ENCODE peak calls at places on chromosomes 16 and 17, in six cellular contexts. A is GM12891, I is esophagus squamous epithelium, V is A549, R is IMR-90, Y is right lobe of liver. X is an unnamed sample.

GRCh38 chr16:55651841-55652824 is 3.7 kb upstream of the SLC6A2 start:
- DNase-seq in Y (no peak), R (no peak), I (no peak), A (no peak), V (no peak), X (no peak)

GRCh38 chr17:16122697-16123434 is 92.5 kb downstream of the NCOR1 start:
- DNase-seq in Y (no peak), V (no peak), R (peak; percentile 45), I (no peak), A (no peak), X (no peak)

GRCh38 chr17:80386341-80386740 is 28.6 kb upstream of the ENDOV start:
- DNase-seq in R (no peak), I (no peak), A (no peak), Y (no peak), V (no peak), X (no peak)

GRCh38 chr17:29251969-29252866 is 5.6 kb downstream of the CRYBA1 start:
- DNase-seq in R (peak; percentile 50), V (peak; percentile 63), Y (no peak), A (no peak), I (no peak), X (no peak)

GRCh38 chr17:8320262-8320661 is 10.2 kb downstream of the ARHGEF15 start:
- DNase-seq in R (no peak), V (no peak), A (no peak), I (no peak), Y (no peak), X (no peak)

GRCh38 chr17:72640415-72641165 is 451.9 kb downstream of the SLC39A11 start:
- DNase-seq in A (no peak), V (no peak), Y (no peak), R (no peak), I (no peak), X (no peak)

GRCh38 chr16:2715064-2715463 is 5.0 kb downstream of the PRSS27 start:
- DNase-seq in V (no peak), I (no peak), R (no peak), Y (no peak), A (no peak), X (no peak)

GRCh38 chr17:66167189-66167815 is 24.6 kb downstream of the CEP112 start:
- DNase-seq in Y (no peak), I (no peak), A (no peak), V (no peak), R (no peak), X (no peak)

GRCh38 chr16:57144027-57144426 is 41.8 kb downstream of the PSME3IP1 start:
- DNase-seq in Y (no peak), V (no peak), R (no peak), A (no peak), I (no peak), X (no peak)

GRCh38 chr16:17386229-17386628 is 84.5 kb downstream of the XYLT1 start:
- DNase-seq in Y (no peak), R (no peak), I (no peak), V (no peak), A (no peak), X (no peak)

GRCh38 chr16:54059319-54059718 is 227.3 kb downstream of the IRX3 start:
- DNase-seq in A (no peak), R (no peak), Y (no peak), I (no peak), V (no peak), X (no peak)

DNA sequence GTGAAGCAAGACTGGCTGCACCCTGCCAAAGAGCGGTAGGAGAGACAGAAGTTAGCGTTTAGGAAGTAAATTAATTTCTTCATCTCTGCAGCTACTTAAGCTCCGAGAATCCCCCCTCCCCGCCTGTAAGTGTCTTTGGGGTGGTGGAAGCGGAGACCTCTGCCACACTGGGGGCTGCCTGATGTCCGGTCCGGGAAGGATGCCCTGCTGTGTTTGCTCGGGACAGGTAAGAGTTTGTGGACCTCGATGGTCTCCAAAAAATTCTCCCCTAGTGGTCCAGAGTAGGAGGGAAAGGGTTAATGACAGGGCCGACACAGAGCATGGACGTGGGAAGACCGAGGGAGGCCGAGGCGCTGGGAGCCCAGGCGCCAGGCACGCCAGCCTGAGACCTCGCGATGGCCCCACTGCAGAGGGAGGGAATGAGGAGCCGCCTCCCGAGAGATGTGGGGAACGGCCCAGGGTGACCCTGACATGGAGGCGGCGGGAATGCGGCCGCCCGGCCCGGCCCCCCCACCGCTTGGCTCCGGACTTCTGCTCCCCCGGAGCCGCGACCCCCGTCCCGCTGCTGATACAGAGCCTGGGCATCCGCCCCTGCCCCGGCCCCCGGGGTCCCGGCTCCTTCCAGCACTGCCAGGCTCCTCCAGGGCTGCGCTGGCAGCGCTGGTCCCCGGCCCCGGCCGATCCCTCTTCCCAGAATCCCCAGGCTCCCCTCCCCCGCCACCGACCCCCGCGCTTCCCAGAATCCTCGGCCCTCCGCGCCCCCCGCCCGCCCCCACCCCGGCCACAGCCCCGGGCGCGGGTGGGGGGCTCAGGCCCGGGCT is 680 bp downstream of the ZNF629 start:
- DNase-seq in Y (no peak), A (no peak), R (peak; percentile 62), I (no peak), V (peak; percentile 68), X (peak; percentile 91)
- TF ChIP-seq POLR2A in Y (no peak), A (no peak), R (peak; percentile 43), I (no peak), V (no peak), X (no peak)

GRCh38 chr17:226773-227580 is 45.5 kb upstream of the DOC2B start:
- DNase-seq in R (no peak), V (no peak), Y (peak; percentile 42), A (no peak), I (no peak), X (no peak)
- TF ChIP-seq POLR2A in R (no peak), V (no peak), Y (no peak), A (no peak), I (no peak), X (no peak)

GRCh38 chr17:74937064-74938051 is 1.7 kb downstream of the OTOP3 start:
- DNase-seq in A (no peak), V (no peak), R (no peak), I (no peak), Y (no peak), X (no peak)

GRCh38 chr17:74938194-74938950 is 2.7 kb downstream of the OTOP3 start:
- DNase-seq in R (no peak), Y (no peak), V (no peak), A (no peak), I (no peak), X (no peak)

GRCh38 chr17:74935048-74935447 is 650 bp upstream of the OTOP3 start:
- DNase-seq in R (no peak), I (no peak), A (no peak), Y (no peak), V (no peak), X (no peak)

GRCh38 chr17:74935585-74936469 is at the start of gene OTOP3:
- DNase-seq in R (no peak), A (no peak), I (no peak), V (no peak), Y (no peak), X (no peak)

GRCh38 chr17:74936470-74936799 is 737 bp downstream of the OTOP3 start:
- DNase-seq in I (no peak), A (no peak), R (no peak), V (no peak), Y (no peak), X (no peak)
- TF ChIP-seq POLR2A in I (no peak), A (no peak), R (no peak), V (no peak), Y (no peak), X (no peak)

DNA sequence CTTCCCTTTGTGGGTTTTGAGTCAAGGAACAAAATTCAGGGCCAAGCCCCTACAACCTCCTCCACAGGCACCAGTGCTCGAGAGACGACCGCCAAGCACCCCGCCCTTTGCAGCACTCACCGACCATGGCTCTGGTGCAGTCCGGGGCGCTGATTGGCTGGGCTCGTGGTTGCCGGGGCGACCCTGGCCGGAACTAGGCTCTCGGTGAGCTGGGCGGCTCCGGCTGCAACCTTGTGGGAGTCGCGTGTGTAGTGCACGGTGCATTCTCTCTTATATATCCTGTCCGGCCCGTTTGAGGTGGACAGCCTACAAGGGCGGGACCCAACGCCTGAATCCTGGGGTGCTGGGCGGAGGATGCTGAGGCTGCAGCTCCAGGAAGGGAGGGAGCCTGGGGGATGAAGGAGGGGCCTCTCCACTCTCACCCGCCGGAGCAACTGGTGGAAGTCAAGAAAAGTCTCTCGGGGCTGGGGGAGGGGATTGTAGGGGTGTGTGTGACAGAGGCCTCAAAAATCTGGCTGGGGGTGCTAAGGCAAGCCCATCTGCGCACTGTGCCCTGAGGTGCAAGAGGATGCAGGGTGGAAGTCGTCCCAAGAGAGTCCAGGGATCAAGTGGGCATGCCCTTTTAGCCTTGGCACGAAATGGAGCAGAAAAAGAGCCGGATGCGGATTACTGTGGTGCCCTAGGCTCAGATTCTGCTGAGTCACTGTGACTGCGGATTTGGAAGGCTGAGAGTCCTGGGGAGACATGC is at the start of gene NQO1:
- DNase-seq in R (peak; percentile 97), I (peak; percentile 74), A (peak; percentile 93), Y (peak; percentile 82), V (peak; percentile 95), X (peak; percentile 91)
- TF ChIP-seq POLR2A in R (peak; percentile 92), I (no peak), A (peak; percentile 87), Y (peak; percentile 24), V (peak; percentile 99), X (peak; percentile 94)

GRCh38 chr16:70383421-70383960 is 36.8 kb downstream of the DDX19A start:
- DNase-seq in Y (no peak), R (no peak), V (no peak), A (no peak), I (no peak), X (no peak)

GRCh38 chr16:70378869-70379493 is 32.3 kb downstream of the DDX19A start:
- DNase-seq in I (no peak), V (no peak), Y (no peak), R (no peak), A (no peak), X (no peak)

GRCh38 chr16:70380205-70380918 is 33.7 kb downstream of the DDX19A start:
- DNase-seq in R (peak; percentile 82), Y (peak; percentile 59), A (no peak), I (no peak), V (peak; percentile 23), X (peak; percentile 61)

GRCh38 chr16:70380919-70381603 is 34.4 kb downstream of the DDX19A start:
- DNase-seq in I (peak; percentile 82), A (peak; percentile 93), V (peak; percentile 92), R (peak; percentile 96), Y (peak; percentile 97), X (peak; percentile 92)

GRCh38 chr16:70381604-70382342 is 35.1 kb downstream of the DDX19A start:
- DNase-seq in I (no peak), R (no peak), A (no peak), V (no peak), Y (no peak), X (no peak)
- TF ChIP-seq POLR2A in I (no peak), R (no peak), A (no peak), V (peak; percentile 73), Y (no peak), X (peak; percentile 22)

GRCh38 chr17:17216236-17216635 is 10.1 kb upstream of the PLD6 start:
- DNase-seq in I (no peak), V (no peak), Y (no peak), A (no peak), R (no peak), X (no peak)
- TF ChIP-seq POLR2A in I (no peak), V (no peak), Y (no peak), A (no peak), R (no peak), X (no peak)